ENCODE peak calls at places on chromosomes 12 and 14, in seven cellular contexts. Y is IMR-90, O is H9, C is mesendoderm, X is neuronal stem cell, N is mesenchymal stem cell, I is trophoblast cell. W is an unnamed sample.

GRCh38 chr12:122459211-122459610 is 36.7 kb upstream of the CLIP1 start:
- DNase-seq in Y (no peak), O (no peak), C (no peak), X (no peak), N (peak; percentile 29), I (no peak), W (no peak)

GRCh38 chr14:56339855-56340701 is 221.9 kb downstream of the PELI2 start:
- DNase-seq in Y (peak; percentile 98), O (peak; percentile 60), C (peak; percentile 81), X (peak; percentile 53), N (peak; percentile 98), I (peak; percentile 69), W (no peak)

GRCh38 chr12:14629832-14630688 is 62.4 kb upstream of the PLBD1 start:
- DNase-seq in Y (peak; percentile 62), O (peak; percentile 86), C (peak; percentile 88), X (peak; percentile 63), N (peak; percentile 75), I (peak; percentile 63), W (peak; percentile 27)

GRCh38 chr12:1922075-1922709 is 3.7 kb upstream of the CACNA2D4 start:
- DNase-seq in Y (no peak), O (peak; percentile 64), C (no peak), X (no peak), N (no peak), I (no peak), W (no peak)

GRCh38 chr14:90191154-90191553 is 65.2 kb upstream of the PSMC1 start:
- DNase-seq in Y (no peak), O (no peak), C (no peak), X (no peak), N (no peak), I (no peak), W (no peak)

GRCh38 chr14:89600950-89601826 is 184.2 kb upstream of the FOXN3 start:
- DNase-seq in Y (no peak), O (no peak), C (peak; percentile 73), X (no peak), N (peak; percentile 26), I (peak; percentile 80), W (no peak)

GRCh38 chr12:110245278-110245868 is 35.7 kb upstream of the ATP2A2 start:
- DNase-seq in Y (no peak), O (peak; percentile 78), C (peak; percentile 66), X (no peak), N (no peak), I (no peak), W (no peak)

GRCh38 chr12:62803756-62804155 is 131.2 kb downstream of the PPM1H start:
- DNase-seq in Y (no peak), O (no peak), C (no peak), X (no peak), N (no peak), I (no peak), W (no peak)

GRCh38 chr12:51869931-51870330 is 18.0 kb upstream of the ANKRD33 start:
- DNase-seq in Y (no peak), O (no peak), C (no peak), X (no peak), N (no peak), I (no peak), W (no peak)

GRCh38 chr12:68349921-68350606 is 17.9 kb upstream of the MDM1 start:
- DNase-seq in Y (no peak), O (no peak), C (no peak), X (no peak), N (no peak), I (no peak), W (no peak)

DNA sequence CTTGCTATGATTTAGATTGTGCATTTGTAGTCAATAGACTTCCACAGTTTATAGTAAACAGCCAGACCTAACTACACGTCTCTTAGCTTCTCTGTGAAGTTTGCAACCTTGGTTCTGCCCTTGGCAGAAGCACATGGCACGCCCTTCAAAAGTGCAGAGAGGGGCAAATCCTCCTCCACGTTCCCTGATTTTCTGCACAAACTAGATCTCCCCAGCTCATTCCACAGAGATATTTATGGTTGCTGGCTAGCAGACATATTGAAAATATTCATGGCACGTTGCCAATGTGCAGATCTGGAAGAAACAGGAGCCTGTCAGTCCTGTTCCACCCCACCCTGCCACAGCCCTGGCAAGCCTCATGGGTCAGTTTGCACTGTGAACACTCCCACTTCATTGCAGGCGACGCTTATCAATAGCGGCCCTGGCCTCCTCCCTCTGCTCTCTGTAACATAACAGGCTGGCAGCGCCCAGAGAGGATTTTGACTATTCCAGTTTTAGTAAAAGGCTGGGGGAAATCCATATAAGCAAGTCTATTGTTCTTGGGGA is 6.5 kb upstream of the LGALS3 start:
- DNase-seq in Y (peak; percentile 34), O (no peak), C (no peak), X (no peak), N (no peak), I (peak; percentile 62), W (no peak)
- H2AK5ac ChIP-seq in Y (peak overlapping the region; percentile 31), O (no peak overlapping the region), C (no peak overlapping the region), X (no peak overlapping the region), N (no peak overlapping the region), I (no peak overlapping the region), W (no peak overlapping the region)

DNA sequence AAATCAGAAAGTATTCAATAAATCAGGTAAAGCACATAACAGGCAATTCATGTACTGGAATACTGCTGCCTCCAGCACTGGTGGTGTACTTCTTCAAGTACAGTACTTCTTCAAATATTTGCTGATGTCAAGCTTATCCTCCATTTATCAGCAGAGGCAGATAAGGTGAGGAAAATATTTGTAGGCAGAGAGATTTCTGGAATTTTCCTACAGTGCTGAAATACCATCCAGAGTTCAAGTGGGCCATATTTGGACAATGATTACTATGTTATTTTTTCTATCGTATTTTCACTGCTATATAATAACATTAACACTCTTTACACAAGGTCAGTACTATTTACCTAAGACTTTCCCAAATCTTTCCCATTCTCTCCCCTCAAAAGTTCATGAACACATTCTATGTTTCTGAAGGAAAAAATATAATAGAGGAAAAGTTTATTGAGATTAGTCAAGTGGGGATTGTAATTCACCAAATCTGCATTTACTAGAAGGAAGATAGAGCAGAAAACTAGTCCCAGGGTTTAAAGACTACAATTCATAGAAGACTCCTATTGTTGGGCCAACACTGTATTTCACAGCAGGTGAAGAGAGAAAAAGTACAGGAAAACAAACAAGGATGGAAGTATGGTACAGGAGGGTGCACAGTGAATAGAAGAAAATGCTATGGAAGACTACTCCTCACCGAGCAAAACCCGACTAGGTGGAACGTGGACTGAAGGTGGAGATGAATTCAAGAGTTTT is 141.1 kb downstream of the PAWR start:
- DNase-seq in Y (peak; percentile 52), O (no peak), C (peak; percentile 40), X (no peak), N (peak; percentile 23), I (peak; percentile 59), W (no peak)
- H2AK5ac ChIP-seq in Y (peak overlapping the region; percentile 65), O (no peak overlapping the region), C (no peak overlapping the region), X (no peak overlapping the region), N (peak overlapping the region; percentile 96), I (no peak overlapping the region), W (no peak overlapping the region)

GRCh38 chr12:70251226-70251625 is 8.0 kb downstream of the CNOT2 start:
- DNase-seq in Y (no peak), O (no peak), C (peak; percentile 79), X (no peak), N (no peak), I (no peak), W (no peak)
- H2AK5ac ChIP-seq in Y (no peak overlapping the region), O (no peak overlapping the region), C (no peak overlapping the region), X (no peak overlapping the region), N (no peak overlapping the region), I (no peak overlapping the region), W (no peak overlapping the region)

DNA sequence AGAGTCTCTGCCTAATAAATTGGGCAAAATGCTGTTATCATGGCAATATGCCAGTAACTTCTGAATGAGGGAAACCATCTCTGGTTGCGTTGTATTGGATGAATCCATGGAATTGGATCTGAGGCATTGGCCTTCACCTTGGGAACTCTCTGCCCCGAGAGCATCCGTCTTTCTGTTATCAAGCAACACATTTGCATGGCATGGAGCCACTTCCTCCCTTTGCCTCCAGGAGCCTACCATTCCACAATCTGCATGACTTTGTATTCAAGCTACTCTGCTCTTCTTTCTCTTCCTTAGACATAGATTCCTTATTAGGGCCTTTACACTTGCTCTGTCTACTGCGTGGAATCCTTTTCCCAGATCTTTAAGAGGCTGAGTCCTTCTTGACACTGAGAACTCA is 57.2 kb downstream of the RIC8B start:
- DNase-seq in Y (no peak), O (peak; percentile 51), C (peak; percentile 89), X (no peak), N (no peak), I (no peak), W (no peak)
- H2AK5ac ChIP-seq in Y (no peak overlapping the region), O (no peak overlapping the region), C (no peak overlapping the region), X (no peak overlapping the region), N (no peak overlapping the region), I (no peak overlapping the region), W (no peak overlapping the region)

GRCh38 chr12:53497461-53497860 is 1.8 kb downstream of the MAP3K12 start:
- DNase-seq in Y (no peak), O (no peak), C (no peak), X (no peak), N (no peak), I (no peak), W (no peak)
- H2AK5ac ChIP-seq in Y (peak overlapping the region; percentile 27), O (no peak overlapping the region), C (no peak overlapping the region), X (no peak overlapping the region), N (no peak overlapping the region), I (no peak overlapping the region), W (peak overlapping the region; percentile 75)

GRCh38 chr14:101499080-101499479 is 62.2 kb upstream of the DIO3 start:
- DNase-seq in Y (no peak), O (peak; percentile 11), C (no peak), X (no peak), N (no peak), I (no peak), W (no peak)
- H2AK5ac ChIP-seq in Y (no peak overlapping the region), O (no peak overlapping the region), C (no peak overlapping the region), X (peak overlapping the region; percentile 47), N (no peak overlapping the region), I (no peak overlapping the region), W (peak overlapping the region; percentile 30)

DNA sequence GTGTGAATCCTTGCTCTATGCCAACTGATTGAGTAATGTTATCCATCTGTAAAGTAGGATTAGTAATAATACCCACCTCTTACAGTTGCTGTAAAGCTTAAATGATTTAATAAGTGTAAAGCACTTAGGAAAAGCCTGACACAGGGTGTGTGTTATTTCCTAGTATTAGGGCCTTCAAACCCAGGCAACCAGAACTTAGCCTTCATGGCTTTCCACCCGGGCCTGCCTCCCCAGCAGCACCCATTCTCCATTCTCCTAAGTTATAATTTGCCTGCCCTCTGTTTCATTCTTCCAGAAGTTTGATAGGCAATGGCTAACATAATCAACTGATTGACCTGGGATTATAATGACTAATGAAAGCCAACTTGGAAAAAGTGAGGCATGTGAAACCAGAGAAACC is 20.4 kb upstream of the PDZRN4 start:
- DNase-seq in Y (no peak), O (no peak), C (no peak), X (no peak), N (no peak), I (no peak), W (no peak)
- H2AK5ac ChIP-seq in Y (no peak overlapping the region), O (no peak overlapping the region), C (no peak overlapping the region), X (no peak overlapping the region), N (no peak overlapping the region), I (no peak overlapping the region), W (no peak overlapping the region)

GRCh38 chr14:30706704-30707103 is 84.6 kb downstream of the SCFD1 start:
- DNase-seq in Y (no peak), O (no peak), C (no peak), X (no peak), N (no peak), I (no peak), W (no peak)
- H2AK5ac ChIP-seq in Y (no peak overlapping the region), O (no peak overlapping the region), C (no peak overlapping the region), X (no peak overlapping the region), N (no peak overlapping the region), I (no peak overlapping the region), W (no peak overlapping the region)

GRCh38 chr14:96817750-96818666 is 20.8 kb downstream of the VRK1 start:
- DNase-seq in Y (no peak), O (no peak), C (peak; percentile 12), X (no peak), N (no peak), I (no peak), W (no peak)
- H2AK5ac ChIP-seq in Y (no peak overlapping the region), O (no peak overlapping the region), C (no peak overlapping the region), X (no peak overlapping the region), N (no peak overlapping the region), I (no peak overlapping the region), W (no peak overlapping the region)